ENCODE peak calls at places on chromosomes 6 and 20, in seven cellular contexts. X is neuronal stem cell; E is M059J; T is stimulated activated CD8-positive, alpha-beta memory T cell treated with anti-CD3 and anti-CD28 coated beads, Interleukin-12 subunit alpha, Interleukin-12 subunit beta, amount 100 ng/mL, for 1 hour; G is left cardiac atrium; W is breast epithelium; K is right atrium auricular region. H is an unnamed sample.

GRCh38 chr6:119129148-119129967 is 50.9 kb upstream of the FAM184A start:
- DNase-seq in T (no peak), W (no peak), E (peak), K (no peak), G (no peak), X (peak), H (peak)

GRCh38 chr6:21840428-21840827 is 246.9 kb downstream of the SOX4 start:
- DNase-seq in T (no peak), K (no peak), G (no peak), W (no peak), X (no peak), E (peak), H (no peak)

GRCh38 chr6:3343089-3343901 is 84.5 kb downstream of the PSMG4 start:
- DNase-seq in W (no peak), K (no peak), X (no peak), G (no peak), T (no peak), E (no peak), H (no peak)

GRCh38 chr6:148445620-148446019 is 103.0 kb downstream of the SASH1 start:
- DNase-seq in E (peak), X (no peak), K (no peak), W (no peak), G (no peak), T (no peak), H (no peak)

GRCh38 chr20:20368414-20369352 is 779 bp downstream of the INSM1 start:
- DNase-seq in W (no peak), X (no peak), G (no peak), E (peak), K (no peak), T (no peak), H (no peak)

GRCh38 chr6:37588745-37589139 is 89.0 kb upstream of the CCDC167 start:
- DNase-seq in G (no peak), T (no peak), W (no peak), E (no peak), K (no peak), X (no peak), H (no peak)

GRCh38 chr20:49313271-49313670 is 35.4 kb upstream of the ZNFX1 start:
- DNase-seq in G (no peak), W (no peak), K (no peak), T (no peak), E (no peak), X (no peak), H (no peak)

GRCh38 chr6:81838031-81838430 is 85.5 kb upstream of the TENT5A start:
- DNase-seq in W (no peak), G (no peak), E (peak), K (no peak), T (no peak), X (no peak), H (no peak)

GRCh38 chr6:1617466-1618304 is 8.0 kb downstream of the FOXC1 start:
- DNase-seq in G (no peak), W (no peak), E (no peak), X (no peak), K (no peak), T (no peak), H (no peak)

GRCh38 chr6:14713008-14713452 is 532.8 kb upstream of the JARID2 start:
- DNase-seq in E (peak), G (peak), K (peak), W (no peak), T (no peak), X (no peak), H (no peak)

GRCh38 chr6:13242178-13242577 is 86.2 kb downstream of the TBC1D7 start:
- DNase-seq in E (no peak), G (no peak), X (no peak), K (no peak), W (no peak), T (no peak), H (no peak)

GRCh38 chr6:158819213-158819976 is at the start of gene EZR:
- DNase-seq in T (peak), G (peak), K (peak), E (peak), X (peak), W (peak), H (peak)

GRCh38 chr20:20303320-20303719 is 64.6 kb upstream of the INSM1 start:
- DNase-seq in K (no peak), X (no peak), T (no peak), G (no peak), E (no peak), W (no peak), H (no peak)

GRCh38 chr6:156778615-156779205 is 1.5 kb downstream of the ARID1B start:
- DNase-seq in W (peak), X (peak), T (peak), K (no peak), G (peak), E (peak), H (no peak)

GRCh38 chr6:93423542-93423941 is 4.2 kb upstream of the EPHA7 start:
- DNase-seq in K (no peak), E (peak), X (peak), W (no peak), G (peak), T (no peak), H (no peak)

GRCh38 chr6:133646021-133646682 is 242.8 kb upstream of the TCF21 start:
- DNase-seq in W (no peak), E (peak), K (no peak), X (no peak), G (no peak), T (no peak), H (no peak)

GRCh38 chr20:709421-709820 is 33.8 kb upstream of the SCRT2 start:
- DNase-seq in E (peak), K (no peak), X (no peak), T (no peak), W (peak), G (peak), H (no peak)

GRCh38 chr20:44409132-44409600 is 53.7 kb downstream of the HNF4A start:
- DNase-seq in W (no peak), X (no peak), E (peak), T (no peak), K (no peak), G (no peak), H (no peak)

GRCh38 chr20:62936996-62937352 is 973 bp upstream of the GID8 start:
- DNase-seq in K (no peak), E (peak), T (no peak), G (no peak), W (no peak), X (no peak), H (no peak)

GRCh38 chr6:2961971-2962370 is 9.4 kb downstream of the SERPINB6 start:
- DNase-seq in G (no peak), X (no peak), W (no peak), E (no peak), T (no peak), K (no peak), H (no peak)

GRCh38 chr6:44227138-44227770 is 3.9 kb downstream of the SLC29A1 start:
- DNase-seq in X (no peak), T (no peak), K (no peak), E (no peak), W (no peak), G (no peak), H (no peak)

GRCh38 chr6:163485388-163485851 is 70.9 kb downstream of the QKI start:
- DNase-seq in W (no peak), T (no peak), X (no peak), E (peak), G (no peak), K (no peak), H (no peak)

H was measured in iPS DF 6.9.